ENCODE peak calls at places on chromosomes 12 and 14, in seven cellular contexts. M is HCT116, P is HepG2, Y is SK-N-SH, Z is K562, L is H1, Q is GM12878. J is an unnamed sample.

GRCh38 chr12:55017421-55017820 is 2.4 kb upstream of the NEUROD4 start:
- DNase-seq in P (no peak), Z (no peak), Q (no peak), Y (no peak), M (no peak), L (no peak), J (no peak)

GRCh38 chr14:55713496-55713895 is 133.5 kb downstream of the KTN1 start:
- DNase-seq in Q (no peak), P (no peak), L (no peak), Y (no peak), M (no peak), Z (no peak), J (no peak)

GRCh38 chr12:50085615-50085928 is 430 bp downstream of the SMARCD1 start:
- DNase-seq in M (no peak), L (no peak), Z (no peak), P (no peak), Q (peak; percentile 4), Y (no peak), J (no peak)

GRCh38 chr14:88477513-88478250 is 77.1 kb downstream of the PTPN21 start:
- DNase-seq in P (no peak), M (no peak), Q (no peak), Y (no peak), L (no peak), Z (no peak), J (no peak)

GRCh38 chr14:103748539-103748867 is 32.9 kb downstream of the ZFYVE21 start:
- DNase-seq in Z (no peak), Q (no peak), Y (no peak), L (no peak), M (no peak), P (no peak), J (no peak)

GRCh38 chr14:73610692-73611091 is 1.6 kb upstream of the ACOT6 start:
- DNase-seq in M (no peak), P (peak; percentile 90), Q (no peak), Y (no peak), L (no peak), Z (peak; percentile 13), J (no peak)

GRCh38 chr12:120466560-120467315 is 2.8 kb downstream of the SRSF9 start:
- DNase-seq in Y (peak; percentile 16), P (peak; percentile 27), Q (no peak), L (no peak), Z (no peak), M (peak; percentile 34), J (peak; percentile 71)

GRCh38 chr14:52455291-52456088 is 96.8 kb downstream of the TXNDC16 start:
- DNase-seq in Q (no peak), P (no peak), Y (no peak), M (no peak), L (no peak), Z (no peak), J (no peak)

GRCh38 chr14:23469906-23470403 is 452 bp downstream of the NGDN start:
- DNase-seq in P (no peak), L (no peak), M (no peak), Z (no peak), Q (no peak), Y (no peak), J (no peak)

GRCh38 chr12:40222247-40222646 is 2.5 kb upstream of the LRRK2 start:
- DNase-seq in M (no peak), Y (no peak), Q (no peak), L (no peak), Z (no peak), P (no peak), J (no peak)

GRCh38 chr12:13805038-13805437 is 176.4 kb downstream of the GRIN2B start:
- DNase-seq in M (no peak), Q (no peak), Z (no peak), L (no peak), Y (no peak), P (no peak), J (no peak)

GRCh38 chr14:88421286-88421685 is 35.8 kb downstream of the SPATA7 start:
- DNase-seq in M (no peak), L (no peak), P (no peak), Q (no peak), Y (no peak), Z (no peak), J (no peak)

GRCh38 chr12:50057000-50057841 is at the start of gene ASIC1:
- DNase-seq in Y (peak; percentile 95), M (peak; percentile 24), L (no peak), Q (no peak), Z (peak; percentile 83), P (no peak), J (peak; percentile 86)

GRCh38 chr14:105092912-105093425 is 27.7 kb upstream of the GPR132 start:
- DNase-seq in Z (peak; percentile 64), M (no peak), P (no peak), Q (no peak), Y (peak; percentile 92), L (no peak), J (peak; percentile 86)

GRCh38 chr14:103828315-103828967 is 18.9 kb downstream of the PPP1R13B start:
- DNase-seq in Q (no peak), P (no peak), M (no peak), L (no peak), Y (no peak), Z (no peak), J (no peak)

GRCh38 chr12:113190761-113191160 is 5.2 kb downstream of the RITA1 start:
- DNase-seq in L (no peak), M (peak; percentile 66), P (peak; percentile 43), Z (peak; percentile 74), Q (no peak), Y (peak; percentile 84), J (no peak)

DNA sequence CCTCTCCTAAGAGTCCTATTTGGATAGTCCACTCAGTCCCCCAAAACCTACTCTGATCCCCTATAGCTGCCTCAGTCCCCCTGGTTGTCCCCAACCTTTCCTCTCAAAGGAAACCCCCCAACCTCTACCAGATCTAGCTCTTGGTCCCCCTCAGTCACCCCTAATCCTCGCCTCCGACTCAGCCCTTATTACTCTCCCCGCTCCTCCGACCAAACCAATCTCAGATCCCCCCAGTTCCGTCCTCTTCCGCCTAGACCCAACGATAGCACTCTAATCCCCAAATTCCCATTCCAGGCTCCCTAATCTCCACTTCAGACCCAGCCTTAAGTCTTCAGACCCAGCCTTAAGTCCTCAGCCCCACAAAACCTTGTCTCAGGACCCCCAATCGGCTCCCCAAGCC is 634 bp downstream of the VPS37B start:
- DNase-seq in M (no peak), L (no peak), Z (no peak), Q (no peak), Y (peak; percentile 38), P (no peak), J (no peak)
- TF ChIP-seq JUND in M (no peak), L (no peak), Z (no peak), Q (no peak), Y (no peak), P (no peak), J (no peak)

GRCh38 chr14:67417633-67418032 is 5.7 kb upstream of the PLEK2 start:
- DNase-seq in Z (no peak), Y (no peak), M (no peak), Q (no peak), P (no peak), L (no peak), J (no peak)

GRCh38 chr14:67416810-67417209 is 4.8 kb upstream of the PLEK2 start:
- DNase-seq in M (no peak), Z (no peak), Q (no peak), Y (no peak), L (no peak), P (no peak), J (no peak)

GRCh38 chr14:67416085-67416484 is 4.1 kb upstream of the PLEK2 start:
- DNase-seq in Q (no peak), M (no peak), Y (no peak), P (no peak), L (no peak), Z (peak; percentile 47), J (no peak)

GRCh38 chr14:67420102-67420739 is 8.3 kb upstream of the PLEK2 start:
- DNase-seq in M (no peak), Q (no peak), Z (peak; percentile 56), L (no peak), Y (no peak), P (peak; percentile 32), J (peak; percentile 76)

DNA sequence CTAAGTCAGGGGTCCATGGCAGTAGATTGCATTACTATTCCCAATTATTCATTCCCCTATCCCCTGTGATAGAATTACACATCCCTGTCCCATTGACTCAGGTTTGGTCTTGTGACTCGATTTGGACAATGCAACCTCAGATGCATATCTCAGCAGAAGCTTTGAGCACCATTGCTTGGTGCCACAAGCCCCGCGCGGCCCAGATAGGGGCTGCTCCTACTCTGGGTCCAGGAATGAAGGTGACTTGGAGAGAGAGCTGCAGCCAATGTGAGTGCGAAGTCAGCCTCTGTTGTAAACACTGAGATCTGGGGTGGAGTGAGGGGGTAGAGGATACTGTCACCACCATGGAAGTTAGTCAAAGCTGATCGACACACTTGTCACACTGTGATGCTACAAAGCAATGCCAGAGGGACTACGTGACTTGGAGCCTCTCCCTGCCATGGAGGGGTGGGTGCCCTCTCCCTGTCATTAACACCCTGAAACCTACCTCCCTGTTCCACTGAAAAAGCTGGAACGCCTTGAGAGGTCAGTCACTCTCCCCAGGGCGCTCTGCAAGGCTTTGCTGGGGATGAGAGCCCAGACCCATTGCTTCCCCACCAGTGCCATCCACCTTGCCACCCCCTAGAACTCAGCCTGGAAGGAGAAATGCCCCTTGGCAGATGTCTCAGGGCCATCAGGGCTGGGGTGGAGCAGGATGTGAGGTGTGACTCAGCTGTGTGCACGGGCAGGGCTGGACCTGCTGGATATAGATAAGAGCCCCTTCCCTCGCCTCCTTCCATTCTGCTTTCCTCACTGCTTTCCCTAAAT is 6.6 kb upstream of the PLEK2 start:
- DNase-seq in P (no peak), L (no peak), M (no peak), Z (peak; percentile 74), Y (no peak), Q (no peak), J (no peak)
- TF ChIP-seq JUND in P (no peak), L (no peak), M (no peak), Z (peak; percentile 95), Y (no peak), Q (no peak), J (no peak)

DNA sequence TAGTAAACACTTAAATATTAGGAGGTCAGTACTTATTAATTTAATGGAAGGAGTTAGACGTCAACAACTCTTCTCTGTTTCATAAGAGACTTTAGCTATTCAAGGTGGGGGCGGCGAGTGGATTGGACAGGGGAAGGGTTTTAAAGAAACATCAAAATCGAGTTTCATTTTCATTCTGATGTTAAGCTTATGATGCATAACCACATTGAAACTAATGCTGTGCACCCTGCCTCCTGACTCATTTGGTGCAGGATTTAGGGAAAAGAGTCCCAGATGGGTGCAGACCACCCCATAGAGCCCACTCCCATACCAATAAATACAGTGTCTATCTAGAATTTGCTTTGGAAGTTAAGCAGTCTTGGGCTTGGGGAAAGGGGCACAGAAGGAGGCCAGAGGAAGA is 7.4 kb downstream of the ZBTB39 start:
- DNase-seq in M (no peak), Z (peak; percentile 2), P (no peak), Q (peak; percentile 69), Y (no peak), L (no peak), J (no peak)
- TF ChIP-seq JUND in M (no peak), Z (no peak), P (no peak), Q (peak; percentile 69), Y (no peak), L (no peak), J (no peak)

DNA sequence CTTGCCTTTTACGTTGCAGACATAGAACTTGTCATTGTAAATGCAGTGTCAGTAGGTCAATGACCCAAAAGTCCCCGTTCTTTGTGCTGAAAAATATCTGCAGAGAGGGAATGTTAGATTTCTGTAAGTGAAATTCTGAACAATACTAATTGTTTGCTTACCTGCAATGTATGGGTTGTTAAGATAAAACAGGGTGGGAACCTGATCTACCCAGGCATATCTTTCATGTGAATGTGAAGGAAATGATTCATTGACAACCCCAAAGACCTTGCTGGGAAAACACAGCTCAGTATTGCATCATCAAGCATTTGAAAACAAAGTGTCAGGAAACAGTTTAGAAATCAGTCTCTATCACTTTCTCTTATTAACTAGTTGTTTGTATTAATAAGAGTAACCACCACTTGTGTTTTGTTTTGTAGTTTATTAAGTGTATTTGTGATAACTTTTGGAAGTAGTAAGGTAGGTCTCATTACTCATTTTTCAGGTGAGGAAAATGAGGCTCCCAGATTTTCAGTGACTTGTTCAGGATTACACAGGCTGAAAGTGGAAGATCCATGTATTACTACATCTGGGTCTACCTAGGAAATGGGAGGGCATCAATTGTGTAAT is 57.9 kb upstream of the SLC38A2 start:
- DNase-seq in L (no peak), M (peak; percentile 92), P (peak; percentile 95), Q (peak; percentile 64), Y (no peak), Z (peak; percentile 24), J (no peak)
- TF ChIP-seq JUND in L (peak; percentile 80), M (peak; percentile 96), P (peak; percentile 70), Q (no peak), Y (peak; percentile 91), Z (peak; percentile 98), J (no peak)